ENCODE peak calls at places on chromosome 11, in ten cellular contexts. K, W, V, F, H, O, E, D, X and I are unnamed samples.

GRCh38 chr11:78081583-78081982 is 1.9 kb upstream of the NDUFC2 start:
- DNase-seq in K (no peak), W (no peak), V (no peak), F (no peak), H (no peak), O (no peak), E (no peak), D (no peak), X (no peak), I (no peak)

GRCh38 chr11:114977596-114977995 is 299.3 kb downstream of the NXPE2 start:
- DNase-seq in K (no peak), W (no peak), V (no peak), F (no peak), H (no peak), O (no peak), E (no peak), D (no peak), X (no peak), I (no peak)

GRCh38 chr11:71580057-71581003 is 2.3 kb downstream of the KRTAP5-11 start:
- DNase-seq in K (peak; percentile 72), W (peak; percentile 76), V (no peak), F (peak; percentile 58), H (no peak), O (peak; percentile 48), E (peak; percentile 63), D (peak; percentile 79), X (peak; percentile 79), I (peak; percentile 36)

GRCh38 chr11:112555491-112556364 is 295.1 kb upstream of the PLET1 start:
- DNase-seq in K (peak; percentile 35), W (peak; percentile 71), V (peak; percentile 72), F (peak; percentile 67), H (peak; percentile 53), O (peak; percentile 8), E (peak; percentile 43), D (no peak), X (peak; percentile 61), I (peak; percentile 46)

GRCh38 chr11:63583288-63583687 is 20.1 kb upstream of the PLAAT2 start:
- DNase-seq in K (no peak), W (no peak), V (no peak), F (no peak), H (no peak), O (no peak), E (no peak), D (no peak), X (no peak), I (no peak)

GRCh38 chr11:12893787-12894672 is 115.1 kb upstream of the RASSF10 start:
- DNase-seq in K (peak; percentile 52), W (peak; percentile 82), V (no peak), F (peak; percentile 74), H (peak; percentile 76), O (peak; percentile 15), E (peak; percentile 69), D (peak; percentile 44), X (peak; percentile 84), I (no peak)

GRCh38 chr11:124837491-124837856 is 27.8 kb upstream of the ROBO3 start:
- DNase-seq in K (peak; percentile 90), W (no peak), V (no peak), F (no peak), H (no peak), O (peak; percentile 72), E (peak; percentile 87), D (no peak), X (no peak), I (no peak)

GRCh38 chr11:117830674-117831351 is 6.3 kb upstream of the FXYD2 start:
- DNase-seq in K (no peak), W (peak; percentile 44), V (no peak), F (peak; percentile 4), H (peak; percentile 32), O (no peak), E (no peak), D (no peak), X (peak; percentile 10), I (no peak)

GRCh38 chr11:130123414-130124040 is 36.1 kb upstream of the ST14 start:
- DNase-seq in K (no peak), W (no peak), V (no peak), F (no peak), H (no peak), O (no peak), E (no peak), D (no peak), X (no peak), I (no peak)

GRCh38 chr11:36091256-36091811 is 147.5 kb downstream of the LDLRAD3 start:
- DNase-seq in K (peak; percentile 79), W (no peak), V (no peak), F (no peak), H (no peak), O (no peak), E (peak; percentile 35), D (no peak), X (no peak), I (no peak)

GRCh38 chr11:90639687-90640086 is 416.8 kb upstream of the CHORDC1 start:
- DNase-seq in K (no peak), W (no peak), V (no peak), F (no peak), H (no peak), O (no peak), E (peak; percentile 9), D (no peak), X (no peak), I (no peak)

GRCh38 chr11:57514538-57515331 is 767 bp downstream of the SLC43A1 start:
- DNase-seq in K (peak; percentile 24), W (peak; percentile 82), V (peak; percentile 82), F (peak; percentile 72), H (peak; percentile 84), O (no peak), E (peak; percentile 36), D (peak; percentile 48), X (peak; percentile 84), I (no peak)

GRCh38 chr11:109695696-109696095 is 273.7 kb downstream of the C11orf87 start:
- DNase-seq in K (peak; percentile 10), W (no peak), V (no peak), F (no peak), H (no peak), O (no peak), E (no peak), D (no peak), X (no peak), I (no peak)

GRCh38 chr11:47349521-47350095 is 2.9 kb downstream of the MYBPC3 start:
- DNase-seq in K (no peak), W (no peak), V (no peak), F (no peak), H (no peak), O (no peak), E (no peak), D (no peak), X (no peak), I (no peak)

GRCh38 chr11:84763931-84764330 is 863.2 kb downstream of the DLG2 start:
- DNase-seq in K (no peak), W (no peak), V (no peak), F (no peak), H (no peak), O (no peak), E (no peak), D (no peak), X (no peak), I (no peak)
- TF ChIP-seq CTCF in K (no peak), W (no peak), V (no peak), F (no peak), H (no peak), O (no peak), E (no peak), D (no peak), X (no peak), I (no peak)

GRCh38 chr11:126702987-126703386 is 297.6 kb downstream of the KIRREL3 start:
- DNase-seq in K (no peak), W (no peak), V (no peak), F (no peak), H (no peak), O (no peak), E (no peak), D (no peak), X (no peak), I (peak; percentile 50)
- H3K27me3 ChIP-seq in K (no peaks in the 10 kb centered on the region), W (no peaks in the 10 kb centered on the region), V (no peaks in the 10 kb centered on the region), F (peaks cover 5% of the 10 kb centered on the region), H (no peaks in the 10 kb centered on the region), O (peaks cover 44% of the 10 kb centered on the region), E (no peaks in the 10 kb centered on the region), D (no peaks in the 10 kb centered on the region), X (no peaks in the 10 kb centered on the region), I (no peaks in the 10 kb centered on the region)

GRCh38 chr11:66466225-66467033 is at the start of gene PELI3:
- DNase-seq in K (peak; percentile 88), W (peak; percentile 97), V (peak; percentile 97), F (peak; percentile 96), H (peak; percentile 98), O (peak; percentile 74), E (peak; percentile 90), D (peak; percentile 91), X (peak; percentile 95), I (peak; percentile 90)

GRCh38 chr11:66467756-66468155 is 1.1 kb downstream of the PELI3 start:
- DNase-seq in K (no peak), W (no peak), V (no peak), F (peak; percentile 60), H (peak; percentile 46), O (no peak), E (no peak), D (no peak), X (no peak), I (no peak)

GRCh38 chr11:66468691-66469090 is 2.0 kb downstream of the PELI3 start:
- DNase-seq in K (no peak), W (no peak), V (no peak), F (no peak), H (no peak), O (no peak), E (no peak), D (no peak), X (no peak), I (no peak)

GRCh38 chr11:66465371-66466224 is 1.1 kb upstream of the PELI3 start:
- DNase-seq in K (no peak), W (no peak), V (no peak), F (no peak), H (no peak), O (no peak), E (peak; percentile 9), D (no peak), X (no peak), I (no peak)

GRCh38 chr11:66467034-66467659 is 442 bp downstream of the PELI3 start:
- DNase-seq in K (peak; percentile 15), W (no peak), V (no peak), F (peak; percentile 45), H (no peak), O (no peak), E (peak; percentile 19), D (no peak), X (peak; percentile 49), I (no peak)
- TF ChIP-seq POLR2A in K (no peak), W (no peak), V (no peak), F (no peak), H (no peak), O (no peak), E (no peak), D (no peak), X (no peak), I (no peak)

GRCh38 chr11:44766112-44766971 is 39.6 kb downstream of the TSPAN18 start:
- DNase-seq in K (peak; percentile 93), W (no peak), V (peak; percentile 77), F (no peak), H (peak; percentile 64), O (no peak), E (peak; percentile 92), D (no peak), X (peak; percentile 25), I (no peak)
- TF ChIP-seq CTCF in K (peak; percentile 39), W (no peak), V (no peak), F (no peak), H (no peak), O (no peak), E (no peak), D (no peak), X (no peak), I (no peak)